ENCODE peak calls at places on chromosomes 11 and 22, in six cellular contexts. B is activated CD4-positive, alpha-beta T cell treated with anti-CD3 and anti-CD28 coated beads, Interleukin-2, amount 10 ng/mL, durations not matched to agents 7 days and 5 days; T is HT1080; M is SK-N-DZ; K is stimulated activated CD4-positive, alpha-beta T cell treated with anti-CD3 and anti-CD28 coated beads, TNF-alpha, amount 100 ng/mL, for 48 hours; P is Peyer's patch. S is an unnamed sample.

GRCh38 chr11:11155962-11156815 is 196.9 kb downstream of the CSNK2A3 start:
- DNase-seq in P (no peak), K (peak; percentile 40), M (peak; percentile 17), T (peak; percentile 13), B (peak; percentile 51), S (no peak)

GRCh38 chr11:130480721-130481140 is 32.3 kb downstream of the ADAMTS15 start:
- DNase-seq in B (no peak), M (no peak), P (no peak), T (peak; percentile 77), K (no peak), S (peak; percentile 84)

GRCh38 chr22:33350961-33351360 is 292.8 kb upstream of the SYN3 start:
- DNase-seq in T (no peak), K (no peak), M (no peak), P (no peak), B (no peak), S (no peak)

GRCh38 chr11:62324738-62325556 is 12.3 kb upstream of the ASRGL1 start:
- DNase-seq in M (peak; percentile 34), B (peak; percentile 68), P (peak; percentile 55), T (peak; percentile 70), K (peak; percentile 53), S (no peak)

GRCh38 chr22:35376728-35377472 is 4.0 kb upstream of the HMOX1 start:
- DNase-seq in T (peak; percentile 98), M (peak; percentile 96), K (no peak), P (peak; percentile 86), B (peak; percentile 19), S (peak; percentile 87)

GRCh38 chr11:12224537-12224893 is 114.1 kb downstream of the MICAL2 start:
- DNase-seq in K (peak; percentile 83), M (no peak), T (peak; percentile 99), B (peak; percentile 94), P (no peak), S (no peak)

GRCh38 chr11:1884123-1884415 is 7.6 kb downstream of the PRR33 start:
- DNase-seq in B (no peak), T (no peak), M (no peak), K (no peak), P (no peak), S (no peak)

GRCh38 chr11:108551653-108552462 is 41.7 kb downstream of the EXPH5 start:
- DNase-seq in B (no peak), P (no peak), M (no peak), T (no peak), K (no peak), S (no peak)

GRCh38 chr11:72349616-72350218 is 84.6 kb downstream of the CLPB start:
- DNase-seq in P (no peak), K (no peak), B (no peak), M (peak; percentile 95), T (peak; percentile 17), S (no peak)

GRCh38 chr22:44127353-44127752 is 53.4 kb upstream of the PARVG start:
- DNase-seq in B (no peak), K (no peak), T (peak; percentile 5), P (no peak), M (no peak), S (no peak)

GRCh38 chr11:14374922-14375630 is 16.1 kb upstream of the RRAS2 start:
- DNase-seq in B (no peak), T (no peak), M (no peak), K (no peak), P (no peak), S (no peak)